ENCODE peak calls at places on chromosomes 3 and 15, in five cellular contexts. E is breast epithelium, V is aorta, Z is prostate gland, B is lower lobe of right lung. Q is an unnamed sample.

GRCh38 chr3:69116897-69117296 is 5.5 kb downstream of the LMOD3 start:
- DNase-seq in E (peak; percentile 43), V (no peak), Z (no peak), B (no peak), Q (no peak)

GRCh38 chr15:81080946-81081345 is 53.1 kb upstream of the CFAP161 start:
- DNase-seq in E (no peak), V (no peak), Z (no peak), B (no peak), Q (no peak)

GRCh38 chr15:40879609-40880008 is 5.6 kb upstream of the RHOV start:
- DNase-seq in E (no peak), V (no peak), Z (no peak), B (no peak), Q (no peak)

GRCh38 chr3:114418724-114419543 is 125.1 kb downstream of the TIGIT start:
- DNase-seq in E (no peak), V (no peak), Z (no peak), B (no peak), Q (no peak)

GRCh38 chr3:107927361-107928083 is 163.3 kb downstream of the CD47 start:
- DNase-seq in E (peak; percentile 35), V (peak; percentile 74), Z (peak; percentile 49), B (peak; percentile 73), Q (peak; percentile 65)

GRCh38 chr3:62159693-62160092 is 213.7 kb downstream of the FEZF2 start:
- DNase-seq in E (peak; percentile 42), V (peak; percentile 81), Z (peak; percentile 32), B (no peak), Q (peak; percentile 77)

GRCh38 chr3:61936344-61936937 is 375.1 kb downstream of the PTPRG start:
- DNase-seq in E (no peak), V (no peak), Z (no peak), B (no peak), Q (no peak)

GRCh38 chr3:139434764-139435291 is 41.5 kb downstream of the RBP2 start:
- DNase-seq in E (no peak), V (peak; percentile 45), Z (peak; percentile 26), B (no peak), Q (no peak)

GRCh38 chr15:70121656-70122297 is 24.1 kb upstream of the TLE3 start:
- DNase-seq in E (no peak), V (peak; percentile 80), Z (peak; percentile 82), B (no peak), Q (peak; percentile 61)

GRCh38 chr15:68345481-68345880 is 67.9 kb downstream of the FEM1B start:
- DNase-seq in E (no peak), V (no peak), Z (no peak), B (no peak), Q (no peak)

GRCh38 chr3:46922426-46922825 is 44.9 kb downstream of the PTH1R start:
- DNase-seq in E (no peak), V (peak; percentile 29), Z (no peak), B (peak; percentile 20), Q (no peak)

GRCh38 chr15:96381463-96381862 is 51.0 kb downstream of the NR2F2 start:
- DNase-seq in E (no peak), V (no peak), Z (no peak), B (no peak), Q (no peak)

GRCh38 chr3:30661107-30661873 is 54.9 kb downstream of the TGFBR2 start:
- DNase-seq in E (no peak), V (no peak), Z (no peak), B (no peak), Q (no peak)

GRCh38 chr3:38131621-38132369 is 5.1 kb downstream of the ACAA1 start:
- DNase-seq in E (no peak), V (peak; percentile 60), Z (no peak), B (peak; percentile 47), Q (no peak)

GRCh38 chr15:29688981-29689723 is 133.1 kb downstream of the TJP1 start:
- DNase-seq in E (no peak), V (no peak), Z (no peak), B (no peak), Q (no peak)

GRCh38 chr15:85351965-85352364 is 28.4 kb upstream of the AKAP13 start:
- DNase-seq in E (no peak), V (no peak), Z (no peak), B (no peak), Q (no peak)

GRCh38 chr3:13528217-13528801 is 20.6 kb upstream of the FBLN2 start:
- DNase-seq in E (no peak), V (peak; percentile 33), Z (no peak), B (no peak), Q (peak; percentile 42)

GRCh38 chr15:74337607-74338211 is 29.7 kb downstream of the CYP11A1 start:
- DNase-seq in E (no peak), V (no peak), Z (no peak), B (peak; percentile 14), Q (peak; percentile 1)

GRCh38 chr3:13886593-13887129 is 6.8 kb upstream of the WNT7A start:
- DNase-seq in E (no peak), V (no peak), Z (no peak), B (no peak), Q (no peak)

GRCh38 chr3:179562467-179563297 is at the start of gene ACTL6A:
- DNase-seq in E (peak; percentile 100), V (peak; percentile 100), Z (peak; percentile 100), B (peak; percentile 100), Q (peak; percentile 100)

GRCh38 chr15:23857028-23857641 is 170.0 kb upstream of the NDN start:
- DNase-seq in E (no peak), V (no peak), Z (no peak), B (peak; percentile 48), Q (no peak)

GRCh38 chr3:52090131-52090548 is 33.8 kb upstream of the DUSP7 start:
- DNase-seq in E (no peak), V (peak; percentile 84), Z (no peak), B (peak; percentile 20), Q (no peak)

GRCh38 chr3:99483841-99484240 is 154.6 kb upstream of the COL8A1 start:
- DNase-seq in E (no peak), V (no peak), Z (no peak), B (no peak), Q (no peak)

GRCh38 chr15:22880068-22880980 is 41.9 kb downstream of the NIPA2 start:
- DNase-seq in E (no peak), V (no peak), Z (no peak), B (no peak), Q (no peak)

GRCh38 chr15:33022629-33023028 is 171.9 kb downstream of the FMN1 start:
- DNase-seq in E (peak; percentile 72), V (peak; percentile 86), Z (peak; percentile 86), B (peak; percentile 77), Q (peak; percentile 83)

GRCh38 chr3:141875893-141876380 is 506 bp upstream of the ATP1B3 start:
- DNase-seq in E (no peak), V (peak; percentile 80), Z (peak; percentile 46), B (peak; percentile 85), Q (peak; percentile 61)

GRCh38 chr15:92021765-92022164 is 168.3 kb downstream of the SLCO3A1 start:
- DNase-seq in E (no peak), V (no peak), Z (no peak), B (no peak), Q (no peak)
- H3K4me1 ChIP-seq in E (peaks cover 2% of the 10 kb centered on the region), V (peaks cover 6% of the 10 kb centered on the region), Z (no peaks in the 10 kb centered on the region), B (peaks cover 36% of the 10 kb centered on the region), Q (peaks cover 94% of the 10 kb centered on the region)

GRCh38 chr3:168622795-168623194 is 527.1 kb upstream of the GOLIM4 start:
- DNase-seq in E (no peak), V (no peak), Z (no peak), B (no peak), Q (no peak)

GRCh38 chr3:168616901-168617300 is 521.2 kb upstream of the GOLIM4 start:
- DNase-seq in E (no peak), V (no peak), Z (no peak), B (no peak), Q (no peak)

GRCh38 chr3:168624195-168624594 is 528.5 kb upstream of the GOLIM4 start:
- DNase-seq in E (no peak), V (no peak), Z (no peak), B (no peak), Q (no peak)

GRCh38 chr3:168618827-168619226 is 523.1 kb upstream of the GOLIM4 start:
- DNase-seq in E (no peak), V (no peak), Z (no peak), B (no peak), Q (no peak)

DNA sequence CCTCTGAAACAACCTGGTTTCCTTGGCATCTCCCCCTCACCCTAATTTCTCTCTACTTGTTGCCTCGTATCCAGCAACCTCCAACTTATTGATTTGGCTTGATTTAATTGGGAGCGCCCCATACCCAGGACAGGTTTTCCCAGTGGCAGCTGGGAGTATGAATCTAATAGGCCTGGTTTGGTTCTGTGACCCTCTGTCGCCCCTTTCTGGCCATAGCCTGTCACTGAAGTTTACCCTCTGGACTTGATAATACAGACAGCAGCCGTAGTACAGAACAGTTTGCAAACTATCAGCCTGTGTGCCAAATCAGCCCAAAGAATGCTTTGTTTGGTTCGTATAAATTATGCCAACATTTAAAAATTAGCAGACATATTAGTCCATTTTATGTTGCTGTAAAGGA is 525.1 kb upstream of the GOLIM4 start:
- DNase-seq in E (no peak), V (no peak), Z (no peak), B (no peak), Q (no peak)
- H3K4me1 ChIP-seq in E (no peaks in the 10 kb centered on the region), V (no peaks in the 10 kb centered on the region), Z (no peaks in the 10 kb centered on the region), B (no peaks in the 10 kb centered on the region), Q (no peaks in the 10 kb centered on the region)

GRCh38 chr3:156561533-156561932 is 6.6 kb upstream of the SSR3 start:
- DNase-seq in E (no peak), V (no peak), Z (no peak), B (no peak), Q (no peak)

GRCh38 chr3:156558389-156558788 is 3.5 kb upstream of the SSR3 start:
- DNase-seq in E (no peak), V (no peak), Z (no peak), B (no peak), Q (no peak)

DNA sequence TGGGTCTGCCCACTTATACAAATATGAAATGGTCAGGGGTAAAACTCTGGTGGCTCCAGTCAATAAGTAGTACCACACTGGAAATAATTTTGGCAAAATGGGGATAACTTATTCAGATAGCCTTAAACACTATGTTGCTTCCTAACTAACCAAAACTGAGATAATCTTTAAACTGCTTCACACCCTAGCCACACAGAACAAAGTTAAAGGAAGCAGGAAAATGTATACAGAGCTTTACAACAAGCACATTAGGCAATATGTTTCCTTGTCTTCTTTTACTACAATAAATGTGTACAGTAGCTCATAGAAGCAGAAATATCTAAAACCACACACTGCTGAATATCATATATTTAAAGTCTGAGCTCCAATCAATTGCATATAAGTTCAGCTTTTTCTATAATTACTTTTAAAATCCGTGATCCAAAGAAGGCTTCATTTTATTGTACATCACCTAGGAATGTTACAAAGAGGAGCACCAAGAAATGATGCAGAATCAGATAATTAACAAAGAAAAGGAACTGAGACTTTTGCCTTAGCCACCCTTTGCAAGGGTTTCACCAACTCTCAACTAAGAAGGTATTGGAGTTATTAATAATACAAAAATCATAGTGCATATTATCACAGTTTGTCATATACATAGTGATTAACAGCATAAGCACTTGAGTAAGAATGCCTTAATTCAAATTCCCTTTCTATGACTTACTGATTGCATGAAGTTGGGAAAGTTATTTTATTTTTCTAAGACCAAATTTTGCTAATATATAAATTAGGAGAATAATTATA is 9.2 kb upstream of the SSR3 start:
- DNase-seq in E (no peak), V (no peak), Z (no peak), B (no peak), Q (no peak)
- H3K4me1 ChIP-seq in E (no peaks in the 10 kb centered on the region), V (no peaks in the 10 kb centered on the region), Z (no peaks in the 10 kb centered on the region), B (no peaks in the 10 kb centered on the region), Q (peaks cover 9% of the 10 kb centered on the region)

DNA sequence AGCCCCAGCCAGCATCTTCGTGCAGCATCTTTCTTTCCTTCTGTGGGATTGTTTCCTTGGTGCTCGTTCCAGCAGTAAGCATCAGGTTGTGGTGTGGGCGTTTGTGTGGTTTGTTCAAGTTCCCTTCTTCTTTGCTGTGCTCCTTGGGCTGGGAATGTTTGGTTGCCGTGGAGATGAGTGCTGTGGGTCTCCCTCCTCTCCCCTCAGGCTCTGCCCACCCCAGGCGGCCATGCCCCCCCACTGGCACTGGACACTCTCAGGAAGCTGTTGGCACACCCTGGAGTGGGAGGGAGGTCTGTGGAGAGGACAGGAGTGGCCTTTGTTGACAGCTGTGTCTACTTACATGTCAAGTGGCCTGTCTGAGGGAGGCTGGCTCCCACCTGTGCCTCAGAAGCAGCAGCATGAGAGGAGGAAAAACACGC is 46.5 kb upstream of the SACM1L start:
- DNase-seq in E (no peak), V (peak; percentile 64), Z (no peak), B (peak; percentile 92), Q (no peak)
- H3K4me1 ChIP-seq in E (peaks cover 6% of the 10 kb centered on the region), V (peaks cover 7% of the 10 kb centered on the region), Z (peaks cover 4% of the 10 kb centered on the region), B (peaks cover 93% of the 10 kb centered on the region), Q (peaks cover 89% of the 10 kb centered on the region)